ENCODE peak calls at places on chromosomes 16 and 17, in seven cellular contexts. G is GM19239; L is NCI-H2029; T is stimulated activated CD8-positive, alpha-beta memory T cell treated with anti-CD3 and anti-CD28 coated beads, Interleukin-4, amount 100 ng/mL, for 1 hour; Z is B cell; C is sciatic nerve; N is activated CD8-positive, alpha-beta T cell treated with anti-CD3 and anti-CD28 coated beads for 36 hours. S is an unnamed sample.

GRCh38 chr17:79388556-79389295 is 222.1 kb downstream of the RBFOX3 start:
- DNase-seq in G (peak; percentile 53), N (peak; percentile 33), T (no peak), C (no peak), L (no peak), Z (peak; percentile 49), S (no peak)

GRCh38 chr17:81512984-81513668 is 527 bp upstream of the ACTG1 start:
- DNase-seq in N (peak; percentile 90), Z (peak; percentile 79), L (no peak), C (peak; percentile 84), T (no peak), G (no peak), S (no peak)

GRCh38 chr16:14449334-14449733 is 180.7 kb downstream of the PARN start:
- DNase-seq in L (no peak), G (no peak), N (no peak), T (no peak), Z (no peak), C (no peak), S (no peak)

GRCh38 chr16:4461250-4462085 is 13.0 kb downstream of the NMRAL1 start:
- DNase-seq in L (no peak), T (no peak), G (no peak), N (peak; percentile 9), Z (no peak), C (no peak), S (no peak)

GRCh38 chr17:32701860-32702259 is 175.1 kb downstream of the MYO1D start:
- DNase-seq in T (no peak), L (no peak), N (no peak), Z (no peak), C (no peak), G (no peak), S (no peak)

GRCh38 chr17:18219016-18219415 is 6.4 kb upstream of the LLGL1 start:
- DNase-seq in N (no peak), C (peak; percentile 81), G (no peak), L (no peak), T (no peak), Z (no peak), S (no peak)

GRCh38 chr17:76135810-76136188 is 5.2 kb downstream of the FOXJ1 start:
- DNase-seq in G (no peak), N (no peak), T (no peak), L (no peak), Z (no peak), C (no peak), S (no peak)

GRCh38 chr16:2856061-2856670 is 1.8 kb downstream of the PRSS22 start:
- DNase-seq in G (no peak), C (peak; percentile 50), L (no peak), N (peak; percentile 39), Z (no peak), T (no peak), S (no peak)

GRCh38 chr16:265711-266110 is 10.0 kb downstream of the RGS11 start:
- DNase-seq in C (no peak), G (no peak), Z (no peak), T (no peak), N (no peak), L (no peak), S (no peak)

GRCh38 chr17:38454528-38454927 is 26.3 kb downstream of the ARHGAP23 start:
- DNase-seq in T (no peak), N (no peak), C (no peak), G (no peak), L (peak; percentile 29), Z (no peak), S (no peak)

GRCh38 chr17:59764292-59764741 is 56.9 kb downstream of the VMP1 start:
- DNase-seq in Z (no peak), C (no peak), T (no peak), N (peak; percentile 25), G (no peak), L (no peak), S (no peak)

GRCh38 chr16:16073884-16074781 is 124.7 kb downstream of the ABCC1 start:
- DNase-seq in G (no peak), Z (no peak), T (no peak), N (no peak), L (no peak), C (no peak), S (no peak)